ENCODE peak calls at places on chromosomes 11 and 22, in six cellular contexts. One of them, this sample, is unnamed.

GRCh38 chr11:3886985-3887384 is 31.5 kb downstream of the STIM1 start:
- DNase-seq in transverse colon: no peak
- DNase-seq in spleen: no peak
- DNase-seq in stomach: no peak
- DNase-seq in HCT116: no peak
- DNase-seq in prostate gland: no peak
- DNase-seq in this sample: no peak

GRCh38 chr11:33040127-33040861 is 922 bp downstream of the TCP11L1 start:
- DNase-seq in stomach: no peak
- DNase-seq in transverse colon: no peak
- DNase-seq in HCT116: no peak
- DNase-seq in spleen: no peak
- DNase-seq in prostate gland: no peak
- DNase-seq in this sample: no peak

GRCh38 chr22:29879738-29880137 is 3.2 kb upstream of the MTMR3 start:
- DNase-seq in HCT116: peak; percentile 10
- DNase-seq in transverse colon: no peak
- DNase-seq in prostate gland: no peak
- DNase-seq in spleen: no peak
- DNase-seq in stomach: no peak
- DNase-seq in this sample: no peak

GRCh38 chr11:6523253-6523652 is 26.2 kb downstream of the DNHD1 start:
- DNase-seq in HCT116: peak; percentile 24
- DNase-seq in prostate gland: no peak
- DNase-seq in spleen: no peak
- DNase-seq in stomach: no peak
- DNase-seq in transverse colon: no peak
- DNase-seq in this sample: no peak

GRCh38 chr22:30876925-30877553 is 91.5 kb downstream of the MORC2 start:
- DNase-seq in spleen: no peak
- DNase-seq in transverse colon: no peak
- DNase-seq in prostate gland: no peak
- DNase-seq in stomach: no peak
- DNase-seq in HCT116: no peak
- DNase-seq in this sample: no peak

GRCh38 chr11:116916052-116916451 is 78.6 kb upstream of the APOA1 start:
- DNase-seq in stomach: no peak
- DNase-seq in HCT116: no peak
- DNase-seq in transverse colon: no peak
- DNase-seq in prostate gland: no peak
- DNase-seq in spleen: no peak
- DNase-seq in this sample: no peak

GRCh38 chr11:8959546-8960166 is 4.6 kb downstream of the TMEM9B start:
- DNase-seq in transverse colon: peak; percentile 15
- DNase-seq in stomach: no peak
- DNase-seq in spleen: no peak
- DNase-seq in HCT116: peak; percentile 67
- DNase-seq in prostate gland: peak; percentile 40
- DNase-seq in this sample: no peak

GRCh38 chr11:129896062-129896461 is 684 bp upstream of the NFRKB start:
- DNase-seq in HCT116: no peak
- DNase-seq in spleen: peak; percentile 84
- DNase-seq in prostate gland: no peak
- DNase-seq in transverse colon: no peak
- DNase-seq in stomach: no peak
- DNase-seq in this sample: no peak

GRCh38 chr11:70863186-70863585 is 389.2 kb downstream of the SHANK2 start:
- DNase-seq in prostate gland: no peak
- DNase-seq in stomach: no peak
- DNase-seq in transverse colon: no peak
- DNase-seq in HCT116: no peak
- DNase-seq in spleen: no peak
- DNase-seq in this sample: no peak

GRCh38 chr11:48900131-48900800 is 83.4 kb downstream of the TRIM51G start:
- DNase-seq in prostate gland: no peak
- DNase-seq in spleen: peak; percentile 66
- DNase-seq in transverse colon: no peak
- DNase-seq in stomach: no peak
- DNase-seq in HCT116: no peak
- DNase-seq in this sample: peak; percentile 67

GRCh38 chr11:129732926-129733325 is 82.7 kb upstream of the TMEM45B start:
- DNase-seq in HCT116: no peak
- DNase-seq in transverse colon: no peak
- DNase-seq in stomach: no peak
- DNase-seq in prostate gland: no peak
- DNase-seq in spleen: peak; percentile 42
- DNase-seq in this sample: no peak

GRCh38 chr11:37574361-37574760 is 976.3 kb upstream of the RAG2 start:
- DNase-seq in spleen: no peak
- DNase-seq in transverse colon: no peak
- DNase-seq in HCT116: no peak
- DNase-seq in stomach: no peak
- DNase-seq in prostate gland: no peak
- DNase-seq in this sample: no peak

GRCh38 chr11:61293869-61294716 is 1.0 kb downstream of the VWCE start:
- DNase-seq in transverse colon: peak; percentile 21
- DNase-seq in stomach: peak; percentile 37
- DNase-seq in prostate gland: no peak
- DNase-seq in spleen: peak; percentile 79
- DNase-seq in HCT116: no peak
- DNase-seq in this sample: no peak

GRCh38 chr11:32435947-32436750 is 810 bp upstream of the WT1 start:
- DNase-seq in transverse colon: no peak
- DNase-seq in stomach: no peak
- DNase-seq in spleen: peak; percentile 70
- DNase-seq in HCT116: no peak
- DNase-seq in prostate gland: no peak
- DNase-seq in this sample: peak; percentile 88

GRCh38 chr22:23113067-23113846 is 28.5 kb downstream of the RSPH14 start:
- DNase-seq in stomach: no peak
- DNase-seq in HCT116: no peak
- DNase-seq in spleen: no peak
- DNase-seq in transverse colon: no peak
- DNase-seq in prostate gland: no peak
- DNase-seq in this sample: no peak

GRCh38 chr11:117923773-117924172 is 5.4 kb downstream of the TMPRSS13 start:
- DNase-seq in spleen: peak; percentile 39
- DNase-seq in prostate gland: no peak
- DNase-seq in HCT116: no peak
- DNase-seq in stomach: no peak
- DNase-seq in transverse colon: no peak
- DNase-seq in this sample: no peak

GRCh38 chr11:118213774-118214173 is 11.0 kb downstream of the JAML start:
- DNase-seq in transverse colon: no peak
- DNase-seq in prostate gland: no peak
- DNase-seq in stomach: no peak
- DNase-seq in HCT116: no peak
- DNase-seq in spleen: no peak
- DNase-seq in this sample: no peak

GRCh38 chr11:108871152-108871551 is 206.3 kb downstream of the DDX10 start:
- DNase-seq in HCT116: no peak
- DNase-seq in transverse colon: no peak
- DNase-seq in spleen: no peak
- DNase-seq in stomach: no peak
- DNase-seq in prostate gland: no peak
- DNase-seq in this sample: no peak

GRCh38 chr11:26575946-26576345 is 3.9 kb upstream of the MUC15 start:
- DNase-seq in transverse colon: no peak
- DNase-seq in stomach: no peak
- DNase-seq in prostate gland: no peak
- DNase-seq in HCT116: no peak
- DNase-seq in spleen: no peak
- DNase-seq in this sample: no peak

GRCh38 chr11:121983901-121984300 is 132.1 kb downstream of the BLID start:
- DNase-seq in spleen: no peak
- DNase-seq in HCT116: no peak
- DNase-seq in prostate gland: no peak
- DNase-seq in stomach: no peak
- DNase-seq in transverse colon: no peak
- DNase-seq in this sample: no peak

GRCh38 chr22:28283025-28283654 is 364.1 kb upstream of the PITPNB start:
- DNase-seq in prostate gland: no peak
- DNase-seq in stomach: no peak
- DNase-seq in transverse colon: no peak
- DNase-seq in HCT116: no peak
- DNase-seq in spleen: no peak
- DNase-seq in this sample: no peak

GRCh38 chr11:955154-956049 is 29.7 kb downstream of the AP2A2 start:
- DNase-seq in prostate gland: peak; percentile 69
- DNase-seq in stomach: no peak
- DNase-seq in HCT116: no peak
- DNase-seq in transverse colon: peak; percentile 52
- DNase-seq in spleen: no peak
- DNase-seq in this sample: no peak

GRCh38 chr11:122758974-122759373 is 79.3 kb upstream of the CRTAM start:
- DNase-seq in spleen: no peak
- DNase-seq in transverse colon: no peak
- DNase-seq in stomach: no peak
- DNase-seq in HCT116: no peak
- DNase-seq in prostate gland: no peak
- DNase-seq in this sample: no peak

GRCh38 chr11:20873054-20873453 is 203.7 kb downstream of the NELL1 start:
- DNase-seq in HCT116: no peak
- DNase-seq in transverse colon: no peak
- DNase-seq in stomach: no peak
- DNase-seq in prostate gland: peak; percentile 24
- DNase-seq in spleen: no peak
- DNase-seq in this sample: no peak

GRCh38 chr11:34379081-34379480 is 21.3 kb upstream of the ABTB2 start:
- DNase-seq in stomach: no peak
- DNase-seq in prostate gland: no peak
- DNase-seq in transverse colon: no peak
- DNase-seq in spleen: no peak
- DNase-seq in HCT116: no peak
- DNase-seq in this sample: no peak

GRCh38 chr11:17630936-17631335 is 83.9 kb downstream of the OTOG start:
- DNase-seq in HCT116: no peak
- DNase-seq in spleen: no peak
- DNase-seq in stomach: no peak
- DNase-seq in transverse colon: no peak
- DNase-seq in prostate gland: no peak
- DNase-seq in this sample: no peak

GRCh38 chr11:72012897-72013721 is 14.4 kb downstream of the IL18BP start:
- DNase-seq in stomach: peak; percentile 85
- DNase-seq in spleen: no peak
- DNase-seq in prostate gland: peak; percentile 79
- DNase-seq in transverse colon: no peak
- DNase-seq in HCT116: no peak
- DNase-seq in this sample: no peak

GRCh38 chr22:28978158-28978557 is 83.5 kb downstream of the C22orf31 start:
- DNase-seq in spleen: no peak
- DNase-seq in prostate gland: no peak
- DNase-seq in stomach: no peak
- DNase-seq in HCT116: peak; percentile 40
- DNase-seq in transverse colon: no peak
- DNase-seq in this sample: no peak

GRCh38 chr22:41915035-41915782 is at the start of gene SHISA8:
- DNase-seq in spleen: peak; percentile 91
- DNase-seq in HCT116: no peak
- DNase-seq in prostate gland: no peak
- DNase-seq in transverse colon: peak; percentile 64
- DNase-seq in stomach: peak; percentile 67
- DNase-seq in this sample: no peak
- H3K4me3 ChIP-seq in spleen: peak within 1 kb of the TSS; percentile 46
- H3K4me3 ChIP-seq in HCT116: peak within 1 kb of the TSS; percentile 61
- H3K4me3 ChIP-seq in prostate gland: peak within 1 kb of the TSS; percentile 25
- H3K4me3 ChIP-seq in transverse colon: peak within 1 kb of the TSS; percentile 29
- H3K4me3 ChIP-seq in stomach: peak within 1 kb of the TSS; percentile 43
- H3K4me3 ChIP-seq in this sample: peak within 1 kb of the TSS; percentile 31

GRCh38 chr22:49933236-49933921 is 14.9 kb downstream of the CRELD2 start:
- DNase-seq in spleen: peak; percentile 83
- DNase-seq in stomach: peak; percentile 64
- DNase-seq in transverse colon: peak; percentile 66
- DNase-seq in prostate gland: no peak
- DNase-seq in HCT116: no peak
- DNase-seq in this sample: peak; percentile 97
- TF ChIP-seq POLR2A in spleen: no peak
- TF ChIP-seq POLR2A in stomach: no peak
- TF ChIP-seq POLR2A in transverse colon: no peak
- TF ChIP-seq POLR2A in prostate gland: no peak
- TF ChIP-seq POLR2A in HCT116: no peak
- TF ChIP-seq POLR2A in this sample: no peak

GRCh38 chr11:65401803-65402248 is 15.4 kb downstream of the FRMD8 start:
- DNase-seq in transverse colon: no peak
- DNase-seq in stomach: no peak
- DNase-seq in spleen: no peak
- DNase-seq in prostate gland: no peak
- DNase-seq in HCT116: no peak
- DNase-seq in this sample: no peak

GRCh38 chr11:65404210-65404609 is 17.8 kb downstream of the FRMD8 start:
- DNase-seq in prostate gland: no peak
- DNase-seq in stomach: no peak
- DNase-seq in HCT116: no peak
- DNase-seq in transverse colon: no peak
- DNase-seq in spleen: no peak
- DNase-seq in this sample: no peak

GRCh38 chr11:65402790-65403189 is 16.4 kb downstream of the FRMD8 start:
- DNase-seq in stomach: no peak
- DNase-seq in HCT116: no peak
- DNase-seq in transverse colon: no peak
- DNase-seq in spleen: no peak
- DNase-seq in prostate gland: no peak
- DNase-seq in this sample: no peak

GRCh38 chr11:65403607-65404121 is 17.2 kb downstream of the FRMD8 start:
- DNase-seq in spleen: no peak
- DNase-seq in HCT116: no peak
- DNase-seq in stomach: no peak
- DNase-seq in transverse colon: no peak
- DNase-seq in prostate gland: no peak
- DNase-seq in this sample: no peak

DNA sequence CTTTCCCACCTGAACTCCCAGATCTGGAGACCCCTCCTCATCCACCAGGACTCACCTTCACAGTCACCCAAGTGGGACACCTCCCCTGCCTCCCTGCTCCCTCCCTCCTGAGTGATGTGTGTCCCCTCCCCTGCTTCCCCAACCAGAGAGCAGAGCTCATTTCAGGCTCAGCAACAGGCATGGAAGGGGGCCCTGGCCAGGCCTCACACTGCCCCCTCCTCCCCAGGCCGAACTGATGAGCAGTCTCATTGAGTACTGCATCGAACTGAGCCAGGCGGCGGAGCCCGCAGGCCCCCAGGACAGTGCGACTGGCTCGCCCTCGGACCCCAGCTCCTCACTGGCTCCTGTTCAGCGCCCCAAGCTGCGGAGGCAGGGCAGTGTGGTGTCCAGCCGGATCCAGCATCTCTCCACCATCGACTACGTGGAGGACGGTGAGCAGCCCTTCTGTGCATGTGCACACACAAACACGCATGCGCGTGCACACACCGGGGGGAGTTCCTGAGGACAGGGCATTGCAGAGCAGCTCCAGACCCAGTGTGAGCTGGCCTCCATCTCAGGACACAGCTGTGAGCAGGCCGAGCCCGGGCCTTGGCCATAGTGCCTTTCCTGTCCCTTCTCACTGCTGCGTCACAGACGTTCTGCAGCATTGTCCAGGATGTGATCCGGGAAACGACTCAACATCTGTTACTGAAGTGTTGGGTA is 17.8 kb upstream of the NEAT1 start:
- DNase-seq in prostate gland: no peak
- DNase-seq in HCT116: no peak
- DNase-seq in stomach: no peak
- DNase-seq in transverse colon: no peak
- DNase-seq in spleen: peak; percentile 91
- DNase-seq in this sample: no peak
- TF ChIP-seq POLR2AphosphoS5 in prostate gland: no peak
- TF ChIP-seq POLR2AphosphoS5 in HCT116: no peak
- TF ChIP-seq POLR2AphosphoS5 in stomach: no peak
- TF ChIP-seq POLR2AphosphoS5 in transverse colon: no peak
- TF ChIP-seq POLR2AphosphoS5 in spleen: peak; percentile 89
- TF ChIP-seq POLR2AphosphoS5 in this sample: no peak

GRCh38 chr11:76161261-76161961 is 44.9 kb downstream of the WNT11 start:
- DNase-seq in HCT116: no peak
- DNase-seq in stomach: no peak
- DNase-seq in spleen: peak; percentile 65
- DNase-seq in transverse colon: no peak
- DNase-seq in prostate gland: no peak
- DNase-seq in this sample: no peak
- H3K4me3 ChIP-seq in HCT116: no peak overlapping the region
- H3K4me3 ChIP-seq in stomach: no peak overlapping the region
- H3K4me3 ChIP-seq in spleen: no peak overlapping the region
- H3K4me3 ChIP-seq in transverse colon: no peak overlapping the region
- H3K4me3 ChIP-seq in prostate gland: no peak overlapping the region
- H3K4me3 ChIP-seq in this sample: peak overlapping the region; percentile 34